ENCODE peak calls at places on chromosomes 5 and 9, in seven cellular contexts. O is NCI-H1092 treated with DMSO at 0.1 percent for 48 hours; B is NCI-H460; U is Calu3; Y is amygdala; S is A549; L is stimulated activated CD4-positive, alpha-beta T cell treated with anti-CD3 and anti-CD28 coated beads, Interleukin-2, amount 100 ng/mL, for 48 hours. K is an unnamed sample.

GRCh38 chr5:137498301-137498735 is 808 bp downstream of the SPOCK1 start:
- DNase-seq in L (no peak), B (no peak), U (no peak), S (peak; percentile 28), Y (no peak), O (no peak), K (peak; percentile 35)

GRCh38 chr5:154945695-154946301 is 4.9 kb downstream of the MRPL22 start:
- DNase-seq in L (no peak), Y (no peak), U (no peak), B (no peak), O (peak; percentile 0), S (peak; percentile 28), K (no peak)

GRCh38 chr5:109558364-109558763 is 131.4 kb upstream of the MAN2A1 start:
- DNase-seq in Y (no peak), L (no peak), B (no peak), O (no peak), S (no peak), U (no peak), K (no peak)

GRCh38 chr9:37239224-37239859 is 119.0 kb downstream of the ZCCHC7 start:
- DNase-seq in S (no peak), U (no peak), Y (no peak), B (no peak), L (no peak), O (no peak), K (no peak)

GRCh38 chr9:21679432-21679831 is 123.0 kb upstream of the MTAP start:
- DNase-seq in S (no peak), L (no peak), Y (no peak), O (no peak), B (no peak), U (no peak), K (no peak)

GRCh38 chr9:127388037-127388855 is 8.7 kb upstream of the SLC2A8 start:
- DNase-seq in U (peak; percentile 64), L (peak; percentile 66), Y (peak; percentile 26), S (peak; percentile 82), O (no peak), B (peak; percentile 65), K (no peak)

GRCh38 chr5:10460252-10460906 is 18.7 kb downstream of the ROPN1L start:
- DNase-seq in Y (peak; percentile 69), L (no peak), S (peak; percentile 46), U (no peak), O (no peak), B (no peak), K (no peak)

GRCh38 chr9:91500509-91501011 is 76.9 kb upstream of the NFIL3 start:
- DNase-seq in U (peak; percentile 37), L (no peak), B (no peak), S (peak; percentile 75), O (no peak), Y (no peak), K (no peak)

GRCh38 chr9:136051568-136052432 is 43.3 kb downstream of the NACC2 start:
- DNase-seq in O (peak; percentile 36), B (peak; percentile 91), S (peak; percentile 90), Y (peak; percentile 90), L (no peak), U (peak; percentile 85), K (peak; percentile 39)

GRCh38 chr5:180649297-180650039 is at the start of gene FLT4:
- DNase-seq in O (no peak), B (no peak), Y (no peak), U (no peak), L (no peak), S (peak; percentile 23), K (no peak)

GRCh38 chr9:20848490-20848889 is 164.4 kb downstream of the FOCAD start:
- DNase-seq in Y (no peak), O (no peak), U (no peak), S (no peak), B (no peak), L (no peak), K (no peak)

GRCh38 chr5:60977956-60978737 is 33.1 kb downstream of the NDUFAF2 start:
- DNase-seq in S (no peak), O (no peak), L (no peak), Y (no peak), B (no peak), U (no peak), K (no peak)

GRCh38 chr5:59206132-59206581 is 623.3 kb downstream of the RAB3C start:
- DNase-seq in B (no peak), Y (no peak), O (no peak), L (no peak), S (no peak), U (no peak), K (no peak)

GRCh38 chr5:115329475-115329874 is 33.0 kb upstream of the CCDC112 start:
- DNase-seq in Y (peak; percentile 67), O (no peak), L (no peak), B (no peak), U (no peak), S (no peak), K (no peak)

GRCh38 chr5:154642499-154643245 is 112.5 kb upstream of the LARP1 start:
- DNase-seq in S (no peak), U (peak; percentile 34), B (no peak), L (no peak), Y (no peak), O (peak; percentile 1), K (peak; percentile 53)

K was measured in NCI-H524.